ENCODE peak calls at places on chromosomes 7 and 10, in nine cellular contexts. Y is IMR-90, X is tibial nerve, P is transverse colon, I is breast epithelium, V is HCT116, L is uterus, O is H54, J is A549. S is an unnamed sample.

GRCh38 chr10:125607689-125608290 is 75.2 kb downstream of the TEX36 start:
- DNase-seq in J (no peak), V (no peak), P (no peak), X (no peak), I (no peak), O (no peak), Y (no peak), L (no peak), S (no peak)

GRCh38 chr10:113228570-113228969 is 278.5 kb downstream of the TCF7L2 start:
- DNase-seq in V (no peak), J (no peak), X (no peak), L (no peak), P (no peak), O (no peak), I (no peak), Y (peak), S (no peak)

GRCh38 chr10:70459771-70460490 is 18.4 kb upstream of the NODAL start:
- DNase-seq in V (no peak), J (no peak), P (no peak), L (no peak), O (no peak), X (no peak), I (no peak), Y (no peak), S (no peak)

GRCh38 chr7:40219917-40220316 is 85.1 kb downstream of the SUGCT start:
- DNase-seq in P (no peak), O (no peak), X (no peak), I (no peak), V (no peak), Y (peak), J (no peak), L (no peak), S (no peak)

GRCh38 chr7:155214328-155214986 is 83.2 kb upstream of the INSIG1 start:
- DNase-seq in Y (no peak), P (no peak), J (no peak), O (no peak), I (peak), L (no peak), X (no peak), V (no peak), S (no peak)

GRCh38 chr7:8035647-8036518 is 67.3 kb downstream of the GLCCI1 start:
- DNase-seq in P (no peak), O (no peak), I (no peak), X (no peak), J (peak), L (no peak), Y (peak), V (peak), S (no peak)

GRCh38 chr7:155357573-155358041 is 59.9 kb downstream of the INSIG1 start:
- DNase-seq in P (no peak), J (no peak), V (no peak), Y (peak), O (peak), L (no peak), X (no peak), I (no peak), S (no peak)

GRCh38 chr10:114288424-114289095 is 49.5 kb downstream of the VWA2 start:
- DNase-seq in I (no peak), L (no peak), Y (no peak), O (no peak), X (no peak), J (no peak), V (no peak), P (no peak), S (no peak)

GRCh38 chr7:134130124-134130523 is 3.0 kb downstream of the LRGUK start:
- DNase-seq in I (no peak), O (no peak), P (no peak), L (no peak), J (no peak), X (no peak), V (no peak), Y (no peak), S (no peak)

GRCh38 chr7:818031-818699 is 14.1 kb upstream of the SUN1 start:
- DNase-seq in V (peak), X (no peak), J (peak), I (no peak), L (no peak), Y (peak), P (no peak), O (peak), S (no peak)

GRCh38 chr10:33258951-33259350 is 75.5 kb downstream of the NRP1 start:
- DNase-seq in O (peak), V (no peak), L (no peak), J (peak), Y (peak), X (no peak), P (no peak), I (no peak), S (no peak)

GRCh38 chr10:19785366-19785765 is 30.9 kb upstream of the PLXDC2 start:
- DNase-seq in P (no peak), Y (no peak), J (no peak), X (no peak), V (no peak), L (no peak), I (no peak), O (no peak), S (no peak)

GRCh38 chr10:19788075-19788686 is 28.1 kb upstream of the PLXDC2 start:
- DNase-seq in P (peak), I (no peak), Y (peak), V (no peak), J (peak), O (no peak), L (no peak), X (peak), S (no peak)

GRCh38 chr10:19782430-19783089 is 33.7 kb upstream of the PLXDC2 start:
- DNase-seq in I (no peak), V (no peak), P (no peak), O (no peak), L (no peak), J (no peak), Y (no peak), X (no peak), S (no peak)

GRCh38 chr10:19778996-19779395 is 37.2 kb upstream of the PLXDC2 start:
- DNase-seq in O (no peak), Y (no peak), X (no peak), P (no peak), V (no peak), J (no peak), I (no peak), L (no peak), S (no peak)

GRCh38 chr10:19783721-19784120 is 32.5 kb upstream of the PLXDC2 start:
- DNase-seq in P (no peak), X (no peak), L (no peak), I (no peak), J (no peak), Y (no peak), O (no peak), V (no peak), S (no peak)
- TF ChIP-seq POLR2A in P (no peak), X (no peak), L (no peak), I (no peak), J (no peak), Y (no peak), O (no peak), V (no peak), S (no peak)

DNA sequence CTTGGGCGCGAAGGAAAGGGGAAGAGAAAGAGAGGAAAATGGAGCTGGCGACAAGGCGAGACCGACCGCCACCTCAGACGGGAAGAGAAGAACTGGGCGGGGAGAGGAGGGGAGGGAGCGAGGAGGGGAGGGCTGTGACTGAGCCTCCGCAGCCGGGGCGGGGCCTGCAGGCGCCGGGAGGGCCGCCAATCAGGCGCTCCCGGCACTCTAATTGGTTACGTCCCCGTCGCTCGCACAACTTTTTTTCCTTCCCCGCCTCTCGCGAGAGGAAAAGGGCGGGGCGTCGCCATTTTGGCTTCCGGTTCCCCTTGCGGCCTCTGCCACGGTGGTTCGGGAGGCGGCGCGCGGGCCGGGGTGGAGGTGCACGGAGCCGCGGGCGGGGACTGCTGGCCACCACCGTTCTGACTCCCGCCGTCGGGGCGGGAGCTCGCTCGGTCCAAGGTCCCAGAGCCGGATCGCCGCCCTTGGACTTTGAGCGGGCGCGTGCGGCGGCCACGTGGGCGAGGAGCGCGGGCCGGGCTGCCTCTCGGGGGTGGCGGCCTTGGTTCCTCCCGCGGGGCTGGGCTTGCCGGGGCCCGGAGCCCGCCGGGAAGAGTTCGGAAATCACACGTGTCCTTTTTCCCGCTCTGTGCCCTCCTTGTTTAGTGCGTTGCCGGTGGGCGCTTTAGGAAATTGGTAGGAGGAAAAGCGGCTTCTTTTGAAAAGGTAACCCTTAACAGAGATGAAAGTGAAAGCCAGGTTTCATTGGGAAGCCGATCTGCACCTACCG is at the start of gene GDI2:
- DNase-seq in O (peak), X (peak), Y (peak), L (peak), V (peak), I (peak), P (peak), J (peak), S (peak)
- TF ChIP-seq POLR2A in O (peak), X (peak), Y (peak), L (peak), V (peak), I (peak), P (peak), J (peak), S (peak)

GRCh38 chr10:86755740-86756510 is 494 bp upstream of the BMPR1A start:
- DNase-seq in J (peak), V (peak), P (peak), O (peak), L (peak), I (peak), Y (peak), X (peak), S (peak)

GRCh38 chr10:86756511-86757109 is at the start of gene BMPR1A:
- DNase-seq in P (no peak), X (peak), L (no peak), O (peak), J (peak), I (peak), V (no peak), Y (peak), S (peak)

GRCh38 chr10:86758231-86759072 is 2.0 kb downstream of the BMPR1A start:
- DNase-seq in L (no peak), O (no peak), V (no peak), P (no peak), X (no peak), J (peak), I (no peak), Y (peak), S (no peak)

GRCh38 chr10:86755454-86755739 is 1.0 kb upstream of the BMPR1A start:
- DNase-seq in P (no peak), V (no peak), X (no peak), Y (no peak), I (no peak), L (no peak), O (no peak), J (no peak), S (no peak)

DNA sequence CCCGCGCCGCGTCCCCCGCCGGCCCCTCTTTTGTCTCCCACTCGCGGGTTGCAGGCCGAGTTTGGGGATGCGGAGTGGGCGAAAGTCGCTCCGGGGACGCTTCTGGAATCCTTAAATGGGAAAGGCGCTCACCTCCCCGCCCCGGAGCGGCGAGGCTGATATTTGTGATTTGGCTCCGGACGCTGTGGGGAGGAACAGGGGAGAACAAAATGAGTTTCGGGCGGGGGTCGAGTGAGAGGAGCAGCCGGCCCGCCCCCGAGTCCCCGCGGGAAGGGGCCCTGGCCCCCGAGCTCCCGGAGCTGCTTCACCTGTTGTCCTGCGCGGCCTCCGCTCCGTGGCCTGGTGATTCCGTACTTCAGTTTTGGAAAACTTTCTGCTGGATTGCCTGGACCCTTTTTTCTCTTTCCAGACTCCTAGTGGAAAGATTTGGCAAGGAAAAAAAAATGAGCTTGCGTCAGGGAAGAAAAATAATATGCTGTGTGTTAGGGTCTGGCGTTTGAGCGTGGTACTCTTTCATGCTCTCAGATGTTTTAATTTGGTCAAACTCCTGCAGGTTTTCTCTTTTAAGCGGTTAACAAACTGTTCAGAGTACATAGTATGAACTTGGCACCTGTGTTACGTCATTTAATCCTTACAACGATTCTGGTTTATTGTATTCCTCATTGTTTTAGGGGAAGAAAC is 831 bp downstream of the BMPR1A start:
- DNase-seq in J (peak), V (peak), Y (peak), I (peak), L (peak), P (peak), O (peak), X (peak), S (peak)
- TF ChIP-seq POLR2A in J (no peak), V (no peak), Y (no peak), I (no peak), L (no peak), P (peak), O (no peak), X (peak), S (no peak)

GRCh38 chr7:50848203-50848602 is 65.5 kb upstream of the GRB10 start:
- DNase-seq in J (no peak), V (no peak), Y (no peak), I (no peak), P (no peak), X (no peak), L (no peak), O (no peak), S (no peak)

GRCh38 chr7:50851891-50852290 is 69.2 kb upstream of the GRB10 start:
- DNase-seq in X (no peak), O (no peak), P (no peak), J (no peak), I (no peak), L (no peak), V (no peak), Y (no peak), S (peak)

GRCh38 chr7:50851451-50851850 is 68.8 kb upstream of the GRB10 start:
- DNase-seq in L (no peak), I (no peak), V (no peak), P (no peak), Y (peak), O (no peak), X (no peak), J (no peak), S (peak)

GRCh38 chr7:50852901-50853300 is 70.2 kb upstream of the GRB10 start:
- DNase-seq in V (no peak), Y (no peak), P (no peak), X (no peak), J (no peak), O (no peak), I (no peak), L (no peak), S (no peak)

GRCh38 chr7:50849991-50850390 is 67.3 kb upstream of the GRB10 start:
- DNase-seq in P (no peak), X (no peak), V (no peak), I (no peak), Y (no peak), J (no peak), L (no peak), O (no peak), S (no peak)
- TF ChIP-seq POLR2A in P (no peak), X (no peak), V (no peak), I (no peak), Y (no peak), J (no peak), L (no peak), O (no peak), S (no peak)

DNA sequence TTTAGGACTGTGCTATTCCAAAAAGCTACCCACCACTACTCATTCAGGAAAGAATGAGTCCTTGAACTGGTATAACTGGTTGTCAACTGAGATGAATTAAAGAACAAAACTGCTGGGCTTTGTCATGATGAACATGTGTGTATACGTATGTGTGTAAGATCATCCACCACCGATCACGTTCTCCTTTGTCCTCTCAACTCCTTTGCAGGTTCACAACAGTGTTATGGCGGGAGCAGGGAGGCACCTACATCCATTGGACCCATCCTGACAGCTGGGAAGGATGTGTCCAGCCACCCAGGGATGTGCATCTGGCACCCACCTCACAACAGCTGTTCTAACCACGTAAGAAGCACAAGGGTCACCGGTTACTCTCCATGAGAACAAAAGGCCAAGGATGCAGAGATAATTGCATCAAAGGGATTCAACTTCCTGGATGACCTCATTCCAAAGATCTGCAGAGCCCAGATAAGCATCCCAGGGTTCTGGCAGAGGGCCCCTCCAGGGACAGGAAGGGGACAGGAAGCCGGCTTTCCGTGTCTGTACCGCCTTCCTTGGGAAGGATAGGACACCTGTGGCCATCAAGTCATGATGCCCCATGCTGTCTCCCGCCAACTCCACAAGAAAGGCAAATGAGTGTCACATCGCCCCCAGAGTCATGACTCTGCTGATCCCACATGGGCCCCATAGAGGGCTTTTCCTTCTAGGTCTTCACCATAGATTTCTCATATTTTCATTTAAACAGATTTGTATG is 66.1 kb downstream of the STEAP1B start:
- DNase-seq in P (no peak), L (no peak), I (no peak), J (no peak), X (no peak), V (no peak), O (peak), Y (peak), S (no peak)
- TF ChIP-seq POLR2A in P (no peak), L (no peak), I (no peak), J (no peak), X (no peak), V (no peak), O (no peak), Y (no peak), S (no peak)

GRCh38 chr7:14294637-14295036 is 305.2 kb upstream of the ETV1 start:
- DNase-seq in P (no peak), Y (no peak), V (no peak), L (no peak), J (no peak), X (no peak), O (no peak), I (no peak), S (no peak)
- TF ChIP-seq POLR2A in P (no peak), Y (no peak), V (no peak), L (no peak), J (no peak), X (no peak), O (no peak), I (no peak), S (no peak)

GRCh38 chr10:27155073-27155754 is at the start of gene MASTL:
- DNase-seq in O (peak), J (peak), L (peak), V (peak), Y (peak), I (peak), X (peak), P (peak), S (peak)
- TF ChIP-seq POLR2A in O (peak), J (peak), L (peak), V (peak), Y (peak), I (peak), X (peak), P (peak), S (no peak)

GRCh38 chr10:73782749-73783085 is 869 bp downstream of the CHCHD1 start:
- DNase-seq in V (no peak), J (no peak), O (no peak), Y (no peak), P (no peak), L (no peak), I (no peak), X (no peak), S (no peak)

GRCh38 chr10:73781548-73781878 is 335 bp upstream of the CHCHD1 start:
- DNase-seq in X (no peak), L (no peak), Y (no peak), P (no peak), J (no peak), V (no peak), O (no peak), I (no peak), S (no peak)

GRCh38 chr10:73780301-73780700 is 1.5 kb upstream of the CHCHD1 start:
- DNase-seq in V (no peak), I (no peak), Y (no peak), L (no peak), P (no peak), O (no peak), J (no peak), X (no peak), S (no peak)

GRCh38 chr10:73780966-73781365 is 882 bp upstream of the CHCHD1 start:
- DNase-seq in J (no peak), L (no peak), V (no peak), Y (peak), O (no peak), I (no peak), P (no peak), X (no peak), S (no peak)

DNA sequence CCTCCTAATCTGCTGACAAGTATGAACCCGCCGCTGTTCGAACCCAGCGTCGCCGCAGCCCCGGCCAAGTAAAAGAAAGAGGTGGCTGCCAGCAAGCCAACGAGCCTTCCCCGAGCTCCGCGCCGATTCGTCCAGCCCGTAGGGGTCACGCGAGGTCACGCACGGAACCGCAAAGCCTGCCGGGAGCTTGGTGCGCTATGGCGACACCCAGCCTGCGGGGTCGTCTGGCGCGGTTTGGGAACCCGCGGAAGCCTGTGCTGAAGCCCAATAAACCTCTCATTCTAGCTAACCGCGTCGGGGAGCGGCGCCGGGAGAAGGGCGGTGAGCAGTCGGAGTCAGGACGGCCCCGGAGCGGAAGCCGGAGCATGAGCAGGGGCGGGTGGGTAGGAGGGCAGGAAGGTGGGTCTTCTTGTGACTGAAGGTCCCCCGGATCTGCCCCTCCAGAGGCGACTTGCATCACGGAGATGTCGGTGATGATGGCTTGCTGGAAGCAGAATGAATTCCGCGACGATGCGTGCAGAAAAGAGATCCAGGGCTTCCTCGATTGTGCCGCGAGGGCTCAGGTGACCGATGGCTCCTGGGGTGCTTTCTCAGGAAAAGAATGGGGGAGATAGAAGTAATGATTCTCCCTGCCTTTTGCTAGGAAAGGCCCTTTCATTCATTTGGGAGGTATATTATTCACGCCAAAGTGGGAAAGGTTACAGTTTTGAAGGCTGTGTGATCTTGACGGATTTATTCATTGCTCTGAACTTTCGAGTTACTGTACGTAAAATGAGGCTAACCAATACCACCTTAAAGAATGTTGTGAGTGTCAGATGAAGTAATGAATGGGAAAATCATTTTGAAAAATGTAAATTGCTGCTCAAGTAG is at the start of gene CHCHD1:
- DNase-seq in I (peak), P (peak), Y (peak), O (peak), J (peak), V (peak), L (peak), X (peak), S (peak)
- TF ChIP-seq POLR2A in I (no peak), P (peak), Y (no peak), O (peak), J (peak), V (peak), L (no peak), X (peak), S (no peak)

S was measured in stomach.